ENCODE peak calls at places on chromosome 15, in seven cellular contexts. K is lower lobe of right lung, X is stomach, W is ovary, O is SK-N-SH, N is body of pancreas, C is tibial nerve. Q is an unnamed sample.

GRCh38 chr15:39133201-39133600 is 447.7 kb upstream of the THBS1 start:
- DNase-seq in K (no peak), X (no peak), W (no peak), O (no peak), N (no peak), C (no peak), Q (no peak)

GRCh38 chr15:61545763-61546162 is 316.7 kb upstream of the RORA start:
- DNase-seq in K (no peak), X (no peak), W (no peak), O (no peak), N (no peak), C (no peak), Q (no peak)

GRCh38 chr15:27951191-27951890 is 147.8 kb downstream of the OCA2 start:
- DNase-seq in K (no peak), X (no peak), W (no peak), O (no peak), N (no peak), C (no peak), Q (no peak)

GRCh38 chr15:22224241-22224671 is 143.9 kb downstream of the OR4M2 start:
- DNase-seq in K (no peak), X (no peak), W (no peak), O (no peak), N (no peak), C (no peak), Q (no peak)

GRCh38 chr15:90860942-90861675 is 7.3 kb upstream of the FURIN start:
- DNase-seq in K (no peak), X (no peak), W (no peak), O (no peak), N (peak; percentile 73), C (no peak), Q (no peak)

GRCh38 chr15:77599899-77600298 is 32.8 kb downstream of the LINGO1 start:
- DNase-seq in K (no peak), X (no peak), W (no peak), O (peak; percentile 68), N (no peak), C (no peak), Q (no peak)

GRCh38 chr15:92527197-92527596 is 128.4 kb downstream of the FAM174B start:
- DNase-seq in K (no peak), X (peak; percentile 77), W (peak; percentile 58), O (no peak), N (peak; percentile 73), C (no peak), Q (no peak)

GRCh38 chr15:93088200-93088980 is 621 bp downstream of the RGMA start:
- DNase-seq in K (no peak), X (no peak), W (peak; percentile 75), O (peak; percentile 83), N (peak; percentile 31), C (no peak), Q (no peak)

GRCh38 chr15:66132251-66132816 is 121.2 kb downstream of the MEGF11 start:
- DNase-seq in K (no peak), X (no peak), W (no peak), O (no peak), N (no peak), C (no peak), Q (no peak)

GRCh38 chr15:79023918-79024317 is 66.7 kb downstream of the RASGRF1 start:
- DNase-seq in K (no peak), X (no peak), W (no peak), O (no peak), N (no peak), C (no peak), Q (no peak)

GRCh38 chr15:79023546-79023890 is 67.1 kb downstream of the RASGRF1 start:
- DNase-seq in K (peak; percentile 18), X (no peak), W (no peak), O (no peak), N (no peak), C (no peak), Q (no peak)

GRCh38 chr15:79027532-79028410 is 62.8 kb downstream of the RASGRF1 start:
- DNase-seq in K (no peak), X (no peak), W (no peak), O (no peak), N (no peak), C (no peak), Q (no peak)

GRCh38 chr15:79025802-79026201 is 64.8 kb downstream of the RASGRF1 start:
- DNase-seq in K (no peak), X (no peak), W (no peak), O (no peak), N (no peak), C (no peak), Q (no peak)

DNA sequence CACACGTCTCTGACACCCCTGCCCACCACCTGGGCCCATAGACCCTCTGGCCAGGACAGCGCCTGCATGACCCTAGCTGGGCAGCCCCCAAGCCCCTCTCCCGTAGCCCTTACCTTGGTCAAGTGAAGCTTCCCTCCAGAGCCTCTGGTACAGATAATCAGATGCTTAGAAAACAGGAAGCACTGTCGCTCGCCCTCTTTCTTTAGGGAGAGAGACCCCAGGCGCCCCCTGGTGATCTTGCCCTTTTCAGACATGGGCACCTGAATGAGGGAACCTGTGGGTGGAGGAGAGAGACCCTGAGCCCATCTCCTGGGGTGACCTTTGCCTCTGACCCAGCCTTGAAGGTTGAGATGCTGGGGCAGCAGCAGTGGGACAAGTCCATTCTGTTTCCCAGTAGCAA is 65.4 kb downstream of the RASGRF1 start:
- DNase-seq in K (peak; percentile 46), X (no peak), W (no peak), O (peak; percentile 50), N (no peak), C (no peak), Q (no peak)
- TF ChIP-seq CTCF in K (no peak), X (no peak), W (no peak), O (no peak), N (no peak), C (no peak), Q (no peak)

GRCh38 chr15:101027273-101027901 is 108.2 kb downstream of the LRRK1 start:
- DNase-seq in K (no peak), X (peak; percentile 25), W (peak; percentile 36), O (no peak), N (no peak), C (no peak), Q (no peak)

GRCh38 chr15:101024709-101025108 is 105.6 kb downstream of the LRRK1 start:
- DNase-seq in K (no peak), X (peak; percentile 11), W (no peak), O (no peak), N (no peak), C (no peak), Q (no peak)

GRCh38 chr15:101026686-101027272 is 107.6 kb downstream of the LRRK1 start:
- DNase-seq in K (no peak), X (peak; percentile 17), W (peak; percentile 74), O (no peak), N (no peak), C (no peak), Q (peak; percentile 48)

GRCh38 chr15:101025116-101025885 is 106.1 kb downstream of the LRRK1 start:
- DNase-seq in K (no peak), X (no peak), W (no peak), O (no peak), N (no peak), C (no peak), Q (no peak)

GRCh38 chr15:101025896-101026631 is 106.9 kb downstream of the LRRK1 start:
- DNase-seq in K (no peak), X (peak; percentile 22), W (peak; percentile 35), O (no peak), N (no peak), C (no peak), Q (no peak)
- H3K36me3 ChIP-seq in K (peaks cover 63% of the 10 kb centered on the region), X (no peaks in the 10 kb centered on the region), W (no peaks in the 10 kb centered on the region), O (peaks cover 2% of the 10 kb centered on the region), N (no peaks in the 10 kb centered on the region), C (no peaks in the 10 kb centered on the region), Q (peaks cover 4% of the 10 kb centered on the region)

GRCh38 chr15:29571728-29572454 is 250.4 kb downstream of the TJP1 start:
- DNase-seq in K (no peak), X (no peak), W (no peak), O (peak; percentile 55), N (peak; percentile 35), C (no peak), Q (no peak)
- H3K27me3 ChIP-seq in K (peaks cover 44% of the 10 kb centered on the region), X (peaks cover 49% of the 10 kb centered on the region), W (no peaks in the 10 kb centered on the region), O (peaks cover 53% of the 10 kb centered on the region), N (no peaks in the 10 kb centered on the region), C (no peaks in the 10 kb centered on the region), Q (peaks cover 27% of the 10 kb centered on the region)

DNA sequence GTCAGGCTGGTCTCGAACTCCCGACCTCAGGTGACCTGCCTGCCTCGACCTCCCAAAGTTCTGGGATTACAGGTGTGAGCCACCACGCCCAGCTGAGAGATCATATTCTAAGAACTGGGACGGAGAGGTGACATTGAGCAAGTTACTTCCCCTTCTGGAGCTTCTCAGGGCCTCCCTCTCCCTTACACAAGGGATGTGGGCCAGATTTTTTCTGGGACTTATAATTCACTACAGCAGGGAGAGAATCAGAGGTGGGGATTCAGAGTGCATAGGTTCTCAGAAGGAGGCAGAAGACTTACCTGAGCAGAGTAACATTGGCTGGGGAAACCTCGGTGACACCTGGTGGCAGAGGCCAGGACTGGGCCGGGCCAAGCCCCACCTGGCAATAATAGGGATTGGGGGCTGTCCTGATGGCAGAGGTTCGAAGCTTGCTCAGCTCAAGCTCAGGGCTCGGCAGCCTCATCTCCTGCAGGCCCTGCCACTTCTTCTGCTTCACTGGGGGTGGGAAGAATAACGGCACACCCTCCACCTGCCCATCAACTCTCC is 6.8 kb downstream of the LTK start:
- DNase-seq in K (no peak), X (no peak), W (no peak), O (no peak), N (no peak), C (no peak), Q (no peak)
- TF ChIP-seq CTCF in K (no peak), X (no peak), W (no peak), O (no peak), N (no peak), C (no peak), Q (no peak)

DNA sequence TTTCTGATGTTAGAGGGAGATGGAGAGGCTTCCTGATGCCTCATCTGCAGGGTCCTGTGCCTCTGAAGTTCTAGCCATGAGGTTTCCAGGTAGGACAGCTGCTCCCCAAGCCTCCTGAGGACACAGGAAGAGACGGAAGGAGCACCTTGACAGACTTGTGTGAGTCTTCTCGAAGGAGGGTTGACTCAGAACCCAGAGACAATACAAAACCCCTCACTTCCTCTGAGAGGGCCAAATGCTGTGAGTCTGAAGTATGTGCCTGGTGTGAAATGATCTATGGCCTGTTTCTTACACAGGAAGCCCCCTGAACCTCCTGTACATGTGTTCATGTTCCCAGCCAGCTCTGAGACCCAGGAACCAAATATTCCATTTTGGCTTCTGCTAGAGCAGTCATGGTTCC is 62.3 kb downstream of the AAGAB start:
- DNase-seq in K (no peak), X (no peak), W (no peak), O (no peak), N (no peak), C (no peak), Q (no peak)
- H3K36me3 ChIP-seq in K (peaks cover 66% of the 10 kb centered on the region), X (peaks cover 29% of the 10 kb centered on the region), W (no peaks in the 10 kb centered on the region), O (peaks cover 52% of the 10 kb centered on the region), N (peaks cover 5% of the 10 kb centered on the region), C (peaks cover 6% of the 10 kb centered on the region), Q (no peaks in the 10 kb centered on the region)

DNA sequence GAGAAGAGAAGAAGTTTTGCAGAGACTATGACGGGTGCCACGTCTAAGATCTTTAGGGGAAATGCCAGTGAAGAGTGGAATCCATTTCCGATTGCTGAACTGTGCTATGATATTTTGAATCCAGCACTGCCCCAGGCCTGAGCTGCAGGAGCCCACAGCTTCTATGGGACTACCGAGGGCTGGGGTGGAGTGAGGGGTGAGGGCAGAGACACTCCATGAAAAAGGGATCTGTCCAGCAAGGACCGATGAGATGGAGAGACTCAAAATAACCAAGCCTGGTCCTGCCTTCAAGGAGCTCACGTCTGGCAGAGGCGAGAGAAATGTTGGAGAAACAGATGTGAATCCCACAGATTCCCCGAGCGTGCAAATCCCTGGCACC is 79.8 kb upstream of the MEF2A start:
- DNase-seq in K (no peak), X (no peak), W (no peak), O (no peak), N (no peak), C (no peak), Q (no peak)
- H3K27me3 ChIP-seq in K (no peaks in the 10 kb centered on the region), X (no peaks in the 10 kb centered on the region), W (no peaks in the 10 kb centered on the region), O (no peaks in the 10 kb centered on the region), N (no peaks in the 10 kb centered on the region), C (no peaks in the 10 kb centered on the region), Q (peaks cover 4% of the 10 kb centered on the region)

Q was measured in adrenal gland.